ENCODE peak calls at places on chromosomes 5 and 9, in four cellular contexts. C is GM13976; P is activated naive CD8-positive, alpha-beta T cell treated with anti-CD3 and anti-CD28 coated beads, Interleukin-2, amount 50 U/mL, for 24 hours; S is adipocyte. I is an unnamed sample.

GRCh38 chr9:86706391-86706790 is 240.9 kb downstream of the GAS1 start:
- DNase-seq in C (no peak), P (no peak), S (no peak), I (no peak)

GRCh38 chr9:138103824-138104206 is 226.2 kb downstream of the CACNA1B start:
- DNase-seq in C (peak), P (no peak), S (no peak), I (no peak)

GRCh38 chr9:124130277-124131075 is 118.9 kb downstream of the LHX2 start:
- DNase-seq in C (no peak), P (no peak), S (no peak), I (no peak)

GRCh38 chr5:56190500-56190899 is 42.6 kb downstream of the ANKRD55 start:
- DNase-seq in C (no peak), P (no peak), S (no peak), I (peak)

GRCh38 chr5:40984884-40985283 is 75.6 kb downstream of the C7 start:
- DNase-seq in C (no peak), P (no peak), S (peak), I (no peak)

GRCh38 chr5:42991477-42992034 is 48.6 kb downstream of the ANXA2R start:
- DNase-seq in C (peak), P (peak), S (no peak), I (no peak)

GRCh38 chr5:159838551-159839222 is 77.6 kb upstream of the ADRA1B start:
- DNase-seq in C (no peak), P (no peak), S (peak), I (no peak)

GRCh38 chr9:76333964-76334363 is 60.3 kb downstream of the RFK start:
- DNase-seq in C (no peak), P (no peak), S (no peak), I (no peak)

GRCh38 chr5:176781638-176782570 is 28.5 kb upstream of the UNC5A start:
- DNase-seq in C (peak), P (no peak), S (no peak), I (no peak)

GRCh38 chr9:445033-445432 is 230.4 kb downstream of the DOCK8 start:
- DNase-seq in C (no peak), P (no peak), S (peak), I (no peak)

GRCh38 chr5:165622864-165623536 is 2117.6 kb downstream of the MAT2B start:
- DNase-seq in C (no peak), P (no peak), S (no peak), I (no peak)

GRCh38 chr5:33936004-33936380 is 194 bp upstream of the RXFP3 start:
- DNase-seq in C (peak), P (peak), S (peak), I (no peak)

GRCh38 chr5:75744355-75744754 is 27.1 kb upstream of the POC5 start:
- DNase-seq in C (no peak), P (no peak), S (no peak), I (no peak)

GRCh38 chr9:127366594-127366993 is 30.4 kb upstream of the SLC2A8 start:
- DNase-seq in C (no peak), P (no peak), S (no peak), I (no peak)

GRCh38 chr9:86034863-86035734 is 64.3 kb downstream of the GOLM1 start:
- DNase-seq in C (peak), P (peak), S (peak), I (no peak)

GRCh38 chr5:136062563-136063274 is 33.9 kb downstream of the TGFBI start:
- DNase-seq in C (peak), P (no peak), S (peak), I (no peak)

GRCh38 chr9:86041331-86041741 is 58.0 kb downstream of the GOLM1 start:
- DNase-seq in C (peak), P (no peak), S (no peak), I (no peak)

GRCh38 chr9:29439961-29440360 is 1866.7 kb upstream of the C9orf72 start:
- DNase-seq in C (no peak), P (no peak), S (no peak), I (no peak)

GRCh38 chr5:69004127-69004526 is 89.7 kb upstream of the SLC30A5 start:
- DNase-seq in C (no peak), P (no peak), S (no peak), I (no peak)

GRCh38 chr5:56481998-56482698 is 249.0 kb upstream of the ANKRD55 start:
- DNase-seq in C (peak), P (no peak), S (no peak), I (no peak)

GRCh38 chr9:88810826-88811225 is 180.4 kb upstream of the S1PR3 start:
- DNase-seq in C (no peak), P (no peak), S (no peak), I (no peak)

I was measured in stimulated activated CD8-positive, alpha-beta memory T cell treated with anti-CD3 and anti-CD28 coated beads, Interleukin-2, amount 100 ng/mL, for 1 hour.